ENCODE peak calls at places on chromosomes 1 and 21, in ten cellular contexts. K, A, M, U, T, X, N, R, V and Y are unnamed samples.

GRCh38 chr1:151373196-151373595 is 691 bp upstream of the SELENBP1 start:
- DNase-seq in U (no peak), X (no peak), T (no peak), V (no peak), M (no peak), R (no peak), A (no peak), K (no peak), N (no peak), Y (no peak)

GRCh38 chr1:189596197-189596596 is 881.5 kb downstream of the BRINP3 start:
- DNase-seq in A (no peak), K (no peak), N (peak), U (no peak), V (no peak), X (no peak), R (no peak), M (no peak), T (no peak), Y (no peak)

GRCh38 chr1:16167331-16168143 is 11.7 kb upstream of the EPHA2 start:
- DNase-seq in N (peak), R (peak), K (no peak), X (no peak), M (no peak), U (peak), V (peak), T (peak), A (peak), Y (no peak)

GRCh38 chr1:66599346-66599745 is 65.4 kb downstream of the SGIP1 start:
- DNase-seq in A (no peak), U (no peak), N (peak), K (no peak), T (no peak), R (no peak), X (no peak), M (no peak), V (no peak), Y (no peak)

GRCh38 chr1:42844592-42845140 is 1.7 kb upstream of the ZNF691 start:
- DNase-seq in N (peak), X (no peak), T (no peak), M (no peak), K (no peak), V (no peak), A (no peak), U (no peak), R (no peak), Y (peak)

GRCh38 chr21:21624674-21625073 is 626.5 kb downstream of the NCAM2 start:
- DNase-seq in U (no peak), M (no peak), K (no peak), A (no peak), R (no peak), X (no peak), T (no peak), N (peak), V (no peak), Y (peak)

GRCh38 chr1:104064391-104064790 is 314.7 kb downstream of the AMY1C start:
- DNase-seq in A (no peak), T (no peak), V (no peak), K (no peak), U (no peak), N (no peak), R (no peak), M (no peak), X (no peak), Y (peak)

GRCh38 chr1:211711313-211711712 is 35.9 kb upstream of the NEK2 start:
- DNase-seq in T (no peak), A (no peak), U (no peak), X (no peak), K (no peak), R (no peak), M (no peak), V (no peak), N (no peak), Y (no peak)

GRCh38 chr1:64469977-64470669 is at the start of gene CACHD1:
- DNase-seq in R (peak), T (peak), A (peak), X (peak), N (peak), M (peak), U (peak), V (peak), K (peak), Y (peak)

GRCh38 chr21:34022557-34023335 is 50.6 kb upstream of the MRPS6 start:
- DNase-seq in M (no peak), R (no peak), N (no peak), X (no peak), K (peak), T (no peak), U (no peak), A (no peak), V (no peak), Y (no peak)

GRCh38 chr1:214136336-214136735 is 144.6 kb upstream of the SMYD2 start:
- DNase-seq in M (no peak), A (no peak), V (no peak), R (no peak), N (peak), K (no peak), X (no peak), U (no peak), T (no peak), Y (no peak)

GRCh38 chr1:226952121-226952441 is 12.0 kb downstream of the COQ8A start:
- DNase-seq in X (no peak), K (no peak), V (no peak), M (no peak), A (no peak), R (no peak), N (no peak), T (no peak), U (no peak), Y (no peak)

GRCh38 chr1:100703716-100704115 is 15.8 kb upstream of the VCAM1 start:
- DNase-seq in K (no peak), N (peak), A (no peak), X (no peak), V (no peak), U (no peak), M (no peak), T (no peak), R (no peak), Y (peak)

GRCh38 chr1:15168479-15168878 is 14.9 kb downstream of the TMEM51 start:
- DNase-seq in N (peak), K (no peak), X (no peak), R (no peak), V (no peak), T (no peak), M (no peak), A (no peak), U (no peak), Y (peak)